ENCODE peak calls at places on chromosomes 16 and 17, in ten cellular contexts. W is LHCN-M2, P is activated B cell treated with CpG ODN at 0.5 μM for 24 hours, T is activated T-cell treated with anti-CD3 and anti-CD28 coated beads for 24 hours, Z is EL, N is NCI-H748 treated with DMSO at 0.1 percent for 48 hours, U is testis, I is brain microvascular endothelial cell, E is bronchial epithelial cell, D is T47D. K is an unnamed sample.

GRCh38 chr16:81657731-81658130 is 121.4 kb upstream of the PLCG2 start:
- DNase-seq in U (peak; percentile 77), I (no peak), T (no peak), P (no peak), Z (no peak), W (no peak), N (no peak), D (no peak), E (no peak), K (no peak)

GRCh38 chr17:41420134-41420533 is 4.3 kb downstream of the KRT37 start:
- DNase-seq in D (peak; percentile 51), W (no peak), N (no peak), Z (peak; percentile 56), T (no peak), P (no peak), U (no peak), I (no peak), E (peak; percentile 92), K (no peak)

GRCh38 chr17:69581061-69581955 is 166.8 kb downstream of the MAP2K6 start:
- DNase-seq in D (no peak), E (no peak), T (no peak), N (no peak), I (no peak), U (no peak), W (peak; percentile 86), P (peak; percentile 40), Z (no peak), K (peak; percentile 84)

GRCh38 chr16:4936181-4936990 is 562 bp downstream of the PPL start:
- DNase-seq in W (no peak), I (no peak), Z (no peak), E (no peak), T (no peak), U (no peak), D (peak; percentile 69), N (no peak), P (no peak), K (no peak)

GRCh38 chr17:17140590-17140980 is 65.5 kb downstream of the PLD6 start:
- DNase-seq in T (no peak), U (no peak), W (peak; percentile 71), P (no peak), D (no peak), N (no peak), Z (peak; percentile 74), E (peak; percentile 70), I (peak; percentile 78), K (no peak)

GRCh38 chr16:88854306-88855111 is 2.2 kb downstream of the GALNS start:
- DNase-seq in I (no peak), T (no peak), N (no peak), E (no peak), P (peak; percentile 35), Z (no peak), W (no peak), D (no peak), U (no peak), K (peak; percentile 63)

GRCh38 chr16:79668502-79668901 is 68.0 kb upstream of the MAF start:
- DNase-seq in T (no peak), D (no peak), N (no peak), W (no peak), P (no peak), E (no peak), I (no peak), U (no peak), Z (no peak), K (no peak)

GRCh38 chr17:18327093-18327492 is 12.0 kb downstream of the SMCR8 start:
- DNase-seq in T (no peak), I (no peak), W (no peak), E (no peak), P (no peak), D (no peak), Z (no peak), U (no peak), N (no peak), K (no peak)

GRCh38 chr16:53726625-53727024 is 22.7 kb downstream of the FTO start:
- DNase-seq in W (peak; percentile 88), E (peak; percentile 66), Z (peak; percentile 19), D (no peak), I (peak; percentile 7), P (no peak), N (no peak), T (no peak), U (no peak), K (no peak)

GRCh38 chr17:70017112-70017511 is 57.9 kb upstream of the KCNJ16 start:
- DNase-seq in T (no peak), Z (no peak), U (no peak), I (no peak), W (no peak), D (no peak), E (no peak), P (no peak), N (no peak), K (no peak)

GRCh38 chr17:58399974-58400373 is 17.4 kb downstream of the RNF43 start:
- DNase-seq in U (no peak), Z (no peak), N (no peak), T (no peak), E (peak; percentile 85), I (no peak), D (no peak), W (no peak), P (no peak), K (no peak)

GRCh38 chr16:72109966-72110530 is 16.4 kb downstream of the DHX38 start:
- DNase-seq in W (no peak), T (no peak), D (no peak), I (no peak), Z (no peak), N (no peak), U (no peak), E (no peak), P (no peak), K (no peak)

GRCh38 chr17:10803350-10803749 is 549 bp downstream of the TMEM238L start:
- DNase-seq in N (no peak), E (no peak), I (no peak), Z (no peak), U (no peak), P (no peak), W (no peak), T (no peak), D (no peak), K (no peak)

GRCh38 chr16:89219365-89219764 is 1.9 kb downstream of the ZNF778 start:
- DNase-seq in Z (no peak), E (no peak), N (no peak), T (no peak), W (no peak), U (no peak), I (no peak), P (no peak), D (no peak), K (no peak)

GRCh38 chr17:81509048-81509686 is 3.4 kb downstream of the ACTG1 start:
- DNase-seq in T (no peak), E (peak; percentile 63), D (peak; percentile 60), Z (peak; percentile 65), I (no peak), P (no peak), N (no peak), W (no peak), U (no peak), K (no peak)

GRCh38 chr17:28533091-28533670 is 19.2 kb downstream of the UNC119 start:
- DNase-seq in W (no peak), E (peak; percentile 76), Z (no peak), N (no peak), I (no peak), T (no peak), P (no peak), U (no peak), D (no peak), K (no peak)

GRCh38 chr17:76727745-76728456 is 1.3 kb downstream of the METTL23 start:
- DNase-seq in D (no peak), W (no peak), U (no peak), T (no peak), I (no peak), N (no peak), Z (no peak), P (no peak), E (no peak), K (no peak)

GRCh38 chr16:22264786-22265185 is 32.4 kb upstream of the POLR3E start:
- DNase-seq in Z (peak; percentile 31), P (no peak), N (no peak), D (no peak), T (no peak), U (no peak), E (no peak), I (no peak), W (no peak), K (no peak)

GRCh38 chr17:1947229-1947742 is 77.8 kb downstream of the RTN4RL1 start:
- DNase-seq in N (no peak), D (no peak), Z (no peak), P (no peak), E (no peak), T (no peak), W (no peak), I (no peak), U (no peak), K (no peak)